ENCODE peak calls at places on chromosomes 6 and 20, in ten cellular contexts. K is IMR-90, B is K562, X is GM23248, Q is astrocyte, Z is colonic mucosa, A is fibroblast of lung, T is mammary epithelial cell, S is H9, V is adipocyte. D is an unnamed sample.

GRCh38 chr20:64261138-64261537 is 5.6 kb downstream of the PCMTD2 start:
- DNase-seq in K (peak; percentile 55), Z (no peak), X (peak; percentile 39), T (no peak), B (no peak), V (peak; percentile 64), S (no peak), A (no peak), Q (no peak), D (peak; percentile 20)

GRCh38 chr20:59000326-59000725 is 6.7 kb downstream of the CTSZ start:
- DNase-seq in K (no peak), Q (no peak), S (no peak), V (no peak), A (no peak), Z (no peak), B (no peak), T (no peak), X (no peak), D (no peak)

GRCh38 chr6:39961178-39961577 is 26.9 kb upstream of the MOCS1 start:
- DNase-seq in X (peak; percentile 6), Q (peak; percentile 5), A (peak; percentile 10), Z (no peak), K (peak; percentile 47), T (peak; percentile 16), V (peak; percentile 43), B (no peak), S (no peak), D (peak; percentile 26)

GRCh38 chr6:170045563-170045960 is 245.3 kb downstream of the DLL1 start:
- DNase-seq in T (no peak), Q (no peak), A (no peak), B (no peak), S (no peak), V (no peak), X (no peak), Z (no peak), K (no peak), D (no peak)

GRCh38 chr20:34797012-34797720 is 28.3 kb downstream of the NCOA6 start:
- DNase-seq in K (no peak), Z (no peak), X (no peak), B (no peak), Q (no peak), V (no peak), A (no peak), T (no peak), S (no peak), D (no peak)

GRCh38 chr6:1388081-1388926 is 1.1 kb upstream of the FOXF2 start:
- DNase-seq in K (peak; percentile 53), B (no peak), A (no peak), Q (no peak), Z (no peak), X (no peak), S (peak; percentile 56), T (no peak), V (peak; percentile 59), D (no peak)

GRCh38 chr20:47263502-47264084 is 92.9 kb downstream of the ZMYND8 start:
- DNase-seq in T (no peak), A (peak; percentile 27), V (peak; percentile 24), Q (peak; percentile 10), S (no peak), Z (no peak), X (peak; percentile 47), K (no peak), B (no peak), D (no peak)

GRCh38 chr6:155177369-155177961 is 86.3 kb upstream of the CLDN20 start:
- DNase-seq in X (peak; percentile 78), B (peak; percentile 50), T (peak; percentile 47), K (peak; percentile 76), Q (peak; percentile 36), V (peak; percentile 93), A (peak; percentile 54), Z (peak; percentile 62), S (no peak), D (peak; percentile 64)

GRCh38 chr20:49316704-49317103 is 38.8 kb upstream of the ZNFX1 start:
- DNase-seq in B (no peak), A (no peak), Q (no peak), K (no peak), X (no peak), V (no peak), S (no peak), T (no peak), Z (no peak), D (no peak)

GRCh38 chr6:19805146-19805515 is 32.0 kb upstream of the ID4 start:
- DNase-seq in X (peak; percentile 64), Z (no peak), T (no peak), K (peak; percentile 14), S (no peak), V (peak; percentile 8), B (no peak), A (no peak), Q (peak; percentile 19), D (no peak)

GRCh38 chr6:150881911-150882481 is 16.5 kb downstream of the MTHFD1L start:
- DNase-seq in X (peak; percentile 96), K (peak; percentile 100), Z (no peak), A (peak; percentile 99), V (peak; percentile 84), S (no peak), Q (peak; percentile 99), T (peak; percentile 84), B (no peak), D (peak; percentile 85)

GRCh38 chr6:6565069-6565468 is 23.5 kb upstream of the LY86 start:
- DNase-seq in B (no peak), T (no peak), A (no peak), V (no peak), Q (no peak), K (no peak), X (no peak), S (no peak), Z (no peak), D (no peak)

GRCh38 chr6:79526897-79527296 is 10.3 kb downstream of the LCA5 start:
- DNase-seq in A (no peak), S (no peak), B (no peak), V (no peak), K (no peak), Q (no peak), Z (no peak), X (no peak), T (no peak), D (no peak)

GRCh38 chr20:47274449-47275108 is 81.9 kb downstream of the ZMYND8 start:
- DNase-seq in S (no peak), X (peak; percentile 95), A (peak; percentile 97), Q (peak; percentile 97), V (peak; percentile 92), Z (no peak), T (peak; percentile 94), B (no peak), K (peak; percentile 97), D (peak; percentile 36)

GRCh38 chr6:42428326-42429041 is 23.2 kb downstream of the TRERF1 start:
- DNase-seq in T (no peak), V (no peak), Z (peak; percentile 55), S (no peak), X (peak; percentile 63), B (no peak), K (peak; percentile 21), Q (peak; percentile 27), A (peak; percentile 49), D (no peak)

DNA sequence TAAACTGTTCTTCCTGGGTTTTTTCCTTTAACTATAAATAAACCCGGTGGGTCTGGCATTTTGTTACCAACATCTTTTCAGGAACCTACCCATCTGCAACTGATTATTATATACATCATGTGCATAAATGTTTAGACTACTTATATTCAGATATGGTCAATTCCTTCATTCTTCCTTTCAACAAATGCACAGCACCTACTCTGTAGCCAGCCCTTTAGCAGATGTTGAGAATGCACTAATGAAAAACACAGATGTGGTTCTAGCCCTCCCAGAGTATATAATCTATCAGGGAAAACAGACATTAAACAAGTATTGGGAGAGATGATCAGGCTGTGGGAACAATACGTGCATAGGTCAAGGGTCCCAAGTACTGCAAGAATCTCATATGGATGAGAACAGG is 237.2 kb downstream of the UST start:
- DNase-seq in A (no peak), S (no peak), K (peak; percentile 64), B (no peak), T (no peak), X (no peak), V (no peak), Z (no peak), Q (no peak), D (no peak)
- H3K9ac ChIP-seq in A (no peak overlapping the region), S (no peak overlapping the region), K (no peak overlapping the region), B (no peak overlapping the region), T (no peak overlapping the region), X (no peak overlapping the region), V (no peak overlapping the region), Z (no peak overlapping the region), Q (no peak overlapping the region), D (no peak overlapping the region)

GRCh38 chr6:3849681-3850450 is 693 bp downstream of the FAM50B start:
- DNase-seq in A (peak; percentile 32), Q (peak; percentile 12), X (peak; percentile 48), S (peak; percentile 37), B (no peak), K (no peak), V (peak; percentile 22), T (no peak), Z (peak; percentile 28), D (no peak)
- H3K9ac ChIP-seq in A (peak overlapping the region; percentile 46), Q (peak overlapping the region; percentile 73), X (peak overlapping the region; percentile 56), S (no peak overlapping the region), B (no peak overlapping the region), K (peak overlapping the region; percentile 65), V (peak overlapping the region; percentile 86), T (no peak overlapping the region), Z (peak overlapping the region; percentile 80), D (no peak overlapping the region)

GRCh38 chr6:25966707-25967106 is 4.1 kb downstream of the TRIM38 start:
- DNase-seq in Q (no peak), V (no peak), Z (no peak), X (no peak), K (no peak), A (no peak), T (no peak), S (no peak), B (no peak), D (no peak)

GRCh38 chr6:25960689-25961088 is 1.9 kb upstream of the TRIM38 start:
- DNase-seq in Q (no peak), T (no peak), K (no peak), A (no peak), Z (no peak), S (no peak), B (no peak), X (no peak), V (no peak), D (no peak)

GRCh38 chr6:25961619-25962367 is 809 bp upstream of the TRIM38 start:
- DNase-seq in V (no peak), X (peak; percentile 9), A (no peak), T (no peak), B (peak; percentile 27), S (no peak), Q (no peak), Z (no peak), K (no peak), D (no peak)

GRCh38 chr6:25962368-25963127 is at the start of gene TRIM38:
- DNase-seq in S (peak; percentile 32), Z (peak; percentile 90), A (peak; percentile 73), Q (peak; percentile 60), T (peak; percentile 85), X (peak; percentile 97), K (peak; percentile 89), V (peak; percentile 95), B (peak; percentile 68), D (peak; percentile 74)

GRCh38 chr6:25963426-25964123 is 973 bp downstream of the TRIM38 start:
- DNase-seq in Q (no peak), V (peak; percentile 52), B (peak; percentile 43), A (no peak), K (peak; percentile 16), T (peak; percentile 64), X (no peak), S (peak; percentile 64), Z (peak; percentile 42), D (peak; percentile 41)
- H3K9ac ChIP-seq in Q (peak overlapping the region; percentile 49), V (peak overlapping the region; percentile 98), B (peak overlapping the region; percentile 24), A (no peak overlapping the region), K (peak overlapping the region; percentile 90), T (no peak overlapping the region), X (peak overlapping the region; percentile 94), S (no peak overlapping the region), Z (peak overlapping the region; percentile 60), D (no peak overlapping the region)

GRCh38 chr6:33584700-33585402 is 4.8 kb upstream of the BAK1 start:
- DNase-seq in X (no peak), A (no peak), S (no peak), K (no peak), B (no peak), V (no peak), T (no peak), Z (no peak), Q (no peak), D (no peak)
- H3K9ac ChIP-seq in X (no peak overlapping the region), A (no peak overlapping the region), S (no peak overlapping the region), K (no peak overlapping the region), B (no peak overlapping the region), V (no peak overlapping the region), T (no peak overlapping the region), Z (no peak overlapping the region), Q (no peak overlapping the region), D (no peak overlapping the region)